ENCODE peak calls at places on chromosomes 12 and 14, in six cellular contexts. Z is K562, C is H1, W is HL-60, B is SK-N-SH, X is GM12878. Q is an unnamed sample.

GRCh38 chr12:88058719-88059077 is 29.5 kb upstream of the C12orf50 start:
- DNase-seq in Z (no peak), C (no peak), W (no peak), B (no peak), X (no peak), Q (no peak)

GRCh38 chr12:132653567-132654290 is 33.4 kb downstream of the POLE start:
- DNase-seq in Z (no peak), C (no peak), W (no peak), B (no peak), X (no peak), Q (no peak)

GRCh38 chr12:107783406-107784376 is 9.2 kb downstream of the ASCL4 start:
- DNase-seq in Z (no peak), C (no peak), W (peak; percentile 24), B (no peak), X (no peak), Q (no peak)

GRCh38 chr14:100446572-100446971 is 123.4 kb downstream of the SLC25A47 start:
- DNase-seq in Z (peak; percentile 69), C (peak; percentile 77), W (no peak), B (no peak), X (no peak), Q (no peak)

GRCh38 chr14:74620497-74620921 is 8.5 kb upstream of the LTBP2 start:
- DNase-seq in Z (peak; percentile 59), C (no peak), W (no peak), B (no peak), X (no peak), Q (peak; percentile 72)

GRCh38 chr14:26859483-26859882 is 261.6 kb upstream of the NOVA1 start:
- DNase-seq in Z (no peak), C (no peak), W (no peak), B (no peak), X (no peak), Q (no peak)

GRCh38 chr12:2633825-2634200 is 161.0 kb upstream of the FKBP4 start:
- DNase-seq in Z (no peak), C (no peak), W (no peak), B (no peak), X (no peak), Q (no peak)

GRCh38 chr14:99327050-99327449 is 55.1 kb upstream of the BCL11B start:
- DNase-seq in Z (no peak), C (peak; percentile 39), W (no peak), B (peak; percentile 15), X (no peak), Q (no peak)

GRCh38 chr12:130236421-130236820 is 74.2 kb downstream of the FZD10 start:
- DNase-seq in Z (no peak), C (no peak), W (no peak), B (no peak), X (no peak), Q (no peak)

GRCh38 chr14:105187935-105188524 is 6.9 kb upstream of the NUDT14 start:
- DNase-seq in Z (no peak), C (no peak), W (no peak), B (no peak), X (no peak), Q (no peak)

GRCh38 chr12:23133471-23133870 is 508.5 kb downstream of the ETNK1 start:
- DNase-seq in Z (no peak), C (no peak), W (no peak), B (no peak), X (no peak), Q (no peak)

GRCh38 chr12:124681779-124682391 is 114.5 kb upstream of the NCOR2 start:
- DNase-seq in Z (no peak), C (no peak), W (no peak), B (no peak), X (no peak), Q (peak; percentile 41)

GRCh38 chr12:3269594-3269993 is 192.4 kb downstream of the TSPAN9 start:
- DNase-seq in Z (no peak), C (no peak), W (no peak), B (no peak), X (no peak), Q (no peak)

GRCh38 chr12:53325539-53326061 is 4.2 kb upstream of the AAAS start:
- DNase-seq in Z (no peak), C (peak; percentile 69), W (no peak), B (peak; percentile 90), X (no peak), Q (peak; percentile 35)

GRCh38 chr14:99749763-99750715 is 43.2 kb upstream of the EML1 start:
- DNase-seq in Z (no peak), C (no peak), W (no peak), B (peak; percentile 77), X (no peak), Q (no peak)

GRCh38 chr14:22265319-22266140 is 323.5 kb downstream of the DAD1 start:
- DNase-seq in Z (no peak), C (no peak), W (no peak), B (no peak), X (no peak), Q (no peak)

GRCh38 chr14:21525995-21526671 is at the start of gene SALL2:
- DNase-seq in Z (peak; percentile 93), C (peak; percentile 93), W (peak; percentile 43), B (peak; percentile 93), X (peak; percentile 21), Q (peak; percentile 79)

GRCh38 chr14:72958548-72958947 is 32.3 kb downstream of the DCAF4 start:
- DNase-seq in Z (no peak), C (no peak), W (no peak), B (no peak), X (no peak), Q (no peak)

GRCh38 chr14:68177728-68178127 is 358.1 kb downstream of the RAD51B start:
- DNase-seq in Z (no peak), C (no peak), W (no peak), B (no peak), X (no peak), Q (no peak)

GRCh38 chr12:32270818-32271710 is 128.3 kb upstream of the FGD4 start:
- DNase-seq in Z (no peak), C (no peak), W (no peak), B (peak; percentile 30), X (no peak), Q (peak; percentile 24)
- TF ChIP-seq GABPA in Z (no peak), C (no peak), W (no peak), B (no peak), X (no peak), Q (no peak)

DNA sequence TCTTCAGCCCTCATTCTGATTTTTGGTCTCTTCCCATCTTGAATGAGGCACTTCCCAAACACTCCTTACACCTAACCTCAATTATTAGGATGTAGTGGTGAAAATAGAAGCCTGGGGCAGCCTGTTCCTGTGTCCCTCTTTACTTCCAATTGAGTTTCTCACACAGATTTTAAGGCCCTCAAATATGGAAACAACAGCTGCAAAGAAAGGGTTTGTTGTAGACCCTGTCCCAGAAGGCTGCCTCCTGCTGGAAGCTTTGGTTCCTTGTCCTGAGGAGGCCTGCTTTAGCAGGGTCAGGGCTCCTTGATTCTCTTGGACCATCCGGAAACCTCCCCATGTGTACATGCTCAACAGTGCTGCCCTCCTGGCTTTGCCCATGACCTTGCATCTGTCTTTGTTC is 101.3 kb downstream of the TGFB3 start:
- DNase-seq in Z (peak; percentile 8), C (peak; percentile 52), W (no peak), B (no peak), X (no peak), Q (no peak)
- TF ChIP-seq GABPA in Z (no peak), C (no peak), W (no peak), B (no peak), X (no peak), Q (no peak)

DNA sequence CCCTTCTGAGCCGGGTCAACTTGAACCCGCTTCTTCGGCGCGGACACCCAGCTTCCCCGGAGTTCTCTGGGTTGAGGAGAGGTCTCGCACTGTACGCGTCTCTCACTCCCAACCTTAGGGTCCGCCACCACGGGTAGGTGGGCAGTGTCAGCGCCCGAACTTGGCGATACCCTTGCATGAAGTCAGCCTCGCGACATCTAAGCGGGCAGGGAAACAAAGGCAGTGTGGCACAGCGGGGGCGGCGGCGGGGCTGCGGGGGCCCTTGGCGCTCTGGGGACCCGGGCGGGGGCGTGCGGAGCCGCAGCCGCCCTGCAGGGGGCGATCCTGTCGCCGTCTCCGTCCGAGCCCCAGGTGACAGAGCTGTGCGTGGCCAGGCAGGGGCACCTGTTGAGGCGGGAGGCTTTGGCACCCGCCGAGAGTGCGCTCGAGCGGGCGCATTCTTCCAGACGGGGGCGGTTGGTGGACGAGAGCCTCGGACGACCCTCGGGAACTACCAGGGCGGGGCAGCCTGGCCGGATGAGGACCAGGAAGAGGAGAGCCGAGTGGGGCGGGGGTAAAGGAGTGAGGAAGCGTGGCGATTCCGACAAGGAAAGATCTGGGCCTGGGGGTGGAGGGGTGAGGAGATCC is 1.1 kb downstream of the GALNT16 start:
- DNase-seq in Z (peak; percentile 19), C (peak; percentile 87), W (no peak), B (peak; percentile 91), X (no peak), Q (no peak)
- TF ChIP-seq GABPA in Z (no peak), C (no peak), W (no peak), B (no peak), X (no peak), Q (no peak)

GRCh38 chr14:34721129-34721528 is 6.7 kb upstream of the CFL2 start:
- DNase-seq in Z (no peak), C (no peak), W (no peak), B (no peak), X (no peak), Q (no peak)

GRCh38 chr14:34723867-34724266 is 9.5 kb upstream of the CFL2 start:
- DNase-seq in Z (no peak), C (no peak), W (no peak), B (no peak), X (no peak), Q (no peak)

GRCh38 chr14:34718750-34719304 is 4.4 kb upstream of the CFL2 start:
- DNase-seq in Z (no peak), C (no peak), W (no peak), B (no peak), X (no peak), Q (no peak)

DNA sequence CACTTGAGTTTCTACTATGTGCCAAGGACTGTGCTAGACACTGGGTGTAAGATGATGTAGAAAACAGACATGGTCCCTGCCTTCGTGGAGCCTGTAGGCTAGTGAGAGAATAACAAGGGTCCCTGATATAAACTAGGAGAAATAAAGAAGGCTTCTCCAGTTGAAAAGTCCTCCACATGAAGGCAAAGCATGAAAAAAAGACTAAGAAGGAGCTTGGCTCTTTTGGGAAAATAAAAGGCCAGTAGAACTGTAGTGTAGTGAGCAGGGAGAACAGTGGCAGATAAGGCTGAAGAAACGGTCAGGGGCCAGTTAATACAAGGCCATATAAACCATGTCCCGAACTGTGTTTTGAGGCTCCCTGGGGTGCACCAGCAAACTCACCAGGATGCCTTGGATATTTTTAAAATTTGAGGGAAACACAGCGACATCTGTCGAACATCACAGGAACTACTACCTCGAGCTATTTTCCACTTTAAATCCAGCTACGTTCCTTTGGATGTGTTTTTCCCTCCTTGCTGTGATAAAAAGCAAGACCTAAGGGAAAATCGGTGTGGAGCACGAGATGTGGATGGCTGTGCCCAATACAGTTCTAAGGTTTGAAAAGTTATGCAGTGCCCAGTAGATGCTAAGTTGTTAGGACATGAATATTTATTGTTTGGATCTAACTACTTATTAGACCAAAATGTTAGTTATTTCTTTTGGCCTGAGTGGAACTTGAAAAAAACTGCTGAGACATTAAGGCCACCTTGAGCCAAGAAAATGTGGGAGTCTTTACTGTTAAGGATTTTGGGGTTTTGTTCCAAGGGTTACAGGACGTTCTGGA is 8.5 kb upstream of the CFL2 start:
- DNase-seq in Z (peak; percentile 60), C (peak; percentile 66), W (no peak), B (peak; percentile 74), X (no peak), Q (peak; percentile 71)
- TF ChIP-seq GABPA in Z (no peak), C (no peak), W (no peak), B (no peak), X (no peak), Q (no peak)

GRCh38 chr12:12715128-12715458 is 2.1 kb upstream of the CDKN1B start:
- DNase-seq in Z (no peak), C (no peak), W (no peak), B (no peak), X (no peak), Q (no peak)
- TF ChIP-seq GABPA in Z (no peak), C (no peak), W (no peak), B (no peak), X (no peak), Q (no peak)